ENCODE peak calls at places on chromosome 19, in eight cellular contexts. R is uterus; E is CD8-positive, alpha-beta T cell; O is AG10803; V is RWPE2; Y is left lung; M is pancreas; P is GM12865. S is an unnamed sample.

GRCh38 chr19:3670258-3670795 is 29.9 kb downstream of the PIP5K1C start:
- DNase-seq in R (peak), E (no peak), O (peak), V (no peak), Y (no peak), M (no peak), P (no peak), S (peak)

GRCh38 chr19:11091343-11092153 is 2.3 kb downstream of the LDLR start:
- DNase-seq in R (peak), E (peak), O (peak), V (peak), Y (peak), M (no peak), P (peak), S (peak)

GRCh38 chr19:53394522-53394973 is 401 bp upstream of the ZNF765 start:
- DNase-seq in R (peak), E (peak), O (peak), V (no peak), Y (peak), M (peak), P (peak), S (no peak)

GRCh38 chr19:2782357-2782935 is 627 bp downstream of the SGTA start:
- DNase-seq in R (no peak), E (no peak), O (no peak), V (no peak), Y (no peak), M (no peak), P (no peak), S (no peak)

GRCh38 chr19:13877303-13877702 is 369 bp downstream of the NANOS3 start:
- DNase-seq in R (no peak), E (no peak), O (no peak), V (no peak), Y (no peak), M (no peak), P (no peak), S (no peak)

GRCh38 chr19:23410155-23410554 is 14.9 kb upstream of the ZNF91 start:
- DNase-seq in R (no peak), E (no peak), O (no peak), V (no peak), Y (no peak), M (no peak), P (no peak), S (no peak)

GRCh38 chr19:46408611-46409039 is 4.7 kb downstream of the CCDC8 start:
- DNase-seq in R (peak), E (no peak), O (peak), V (no peak), Y (peak), M (no peak), P (no peak), S (peak)

GRCh38 chr19:39941615-39942507 is 7.4 kb upstream of the FCGBP start:
- DNase-seq in R (no peak), E (peak), O (no peak), V (no peak), Y (no peak), M (no peak), P (peak), S (peak)

GRCh38 chr19:45779231-45780145 is 2.8 kb downstream of the DMPK start:
- DNase-seq in R (peak), E (peak), O (peak), V (peak), Y (peak), M (peak), P (peak), S (peak)

GRCh38 chr19:55358943-55359908 is 3.8 kb downstream of the GARIN5B start:
- DNase-seq in R (no peak), E (no peak), O (no peak), V (peak), Y (no peak), M (no peak), P (no peak), S (no peak)

GRCh38 chr19:35266149-35266903 is 2.4 kb upstream of the USF2 start:
- DNase-seq in R (peak), E (no peak), O (no peak), V (peak), Y (peak), M (peak), P (no peak), S (no peak)
- H3K4me3 ChIP-seq in R (peak), E (peak), O (peak), V (peak), Y (no peak), M (peak), P (peak), S (peak)

GRCh38 chr19:1221904-1222255 is 15.9 kb downstream of the CBARP start:
- DNase-seq in R (no peak), E (no peak), O (no peak), V (no peak), Y (no peak), M (no peak), P (no peak), S (no peak)

GRCh38 chr19:1224047-1224825 is 13.6 kb downstream of the CBARP start:
- DNase-seq in R (no peak), E (no peak), O (no peak), V (no peak), Y (no peak), M (no peak), P (no peak), S (no peak)

GRCh38 chr19:1221141-1221903 is 15.7 kb downstream of the STK11 start:
- DNase-seq in R (peak), E (no peak), O (peak), V (no peak), Y (no peak), M (peak), P (no peak), S (peak)

GRCh38 chr19:1223018-1223855 is 14.6 kb downstream of the CBARP start:
- DNase-seq in R (no peak), E (peak), O (peak), V (no peak), Y (no peak), M (no peak), P (peak), S (peak)

GRCh38 chr19:1222394-1222793 is 15.4 kb downstream of the CBARP start:
- DNase-seq in R (no peak), E (no peak), O (no peak), V (no peak), Y (no peak), M (no peak), P (no peak), S (no peak)
- TF ChIP-seq CTCF in R (no peak), E (no peak), O (no peak), V (no peak), Y (no peak), M (no peak), P (peak), S (peak)

GRCh38 chr19:33310606-33311325 is 8.4 kb upstream of the CEBPA start:
- DNase-seq in R (no peak), E (no peak), O (no peak), V (no peak), Y (peak), M (peak), P (no peak), S (no peak)

GRCh38 chr19:33306853-33307792 is 4.8 kb upstream of the CEBPA start:
- DNase-seq in R (no peak), E (no peak), O (no peak), V (no peak), Y (no peak), M (no peak), P (no peak), S (no peak)

GRCh38 chr19:33309826-33310225 is 7.5 kb upstream of the CEBPA start:
- DNase-seq in R (no peak), E (no peak), O (no peak), V (no peak), Y (no peak), M (no peak), P (no peak), S (no peak)

GRCh38 chr19:33312065-33312464 is 9.7 kb upstream of the CEBPA start:
- DNase-seq in R (no peak), E (no peak), O (no peak), V (no peak), Y (no peak), M (no peak), P (no peak), S (no peak)

DNA sequence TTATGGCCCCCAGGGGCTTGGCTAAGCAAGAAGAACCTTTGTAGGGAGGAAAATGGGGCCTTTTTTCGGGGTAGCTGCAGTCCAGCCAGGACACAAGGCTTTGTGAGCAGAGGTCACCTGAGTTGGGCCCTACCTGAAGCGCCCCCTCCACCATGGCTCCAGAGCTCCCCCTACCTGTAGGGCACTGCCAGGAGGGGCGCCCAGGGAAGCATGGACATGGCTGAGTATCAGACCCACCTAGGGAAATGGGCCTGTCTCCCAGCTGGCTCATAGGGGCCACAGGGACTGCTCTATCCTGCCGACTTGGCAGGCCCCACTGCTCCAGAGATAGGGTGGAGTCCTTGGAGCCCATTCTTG is 9.0 kb upstream of the CEBPA start:
- DNase-seq in R (no peak), E (no peak), O (no peak), V (no peak), Y (no peak), M (peak), P (no peak), S (no peak)
- H3K4me3 ChIP-seq in R (no peak), E (no peak), O (no peak), V (no peak), Y (no peak), M (peak), P (no peak), S (no peak)

DNA sequence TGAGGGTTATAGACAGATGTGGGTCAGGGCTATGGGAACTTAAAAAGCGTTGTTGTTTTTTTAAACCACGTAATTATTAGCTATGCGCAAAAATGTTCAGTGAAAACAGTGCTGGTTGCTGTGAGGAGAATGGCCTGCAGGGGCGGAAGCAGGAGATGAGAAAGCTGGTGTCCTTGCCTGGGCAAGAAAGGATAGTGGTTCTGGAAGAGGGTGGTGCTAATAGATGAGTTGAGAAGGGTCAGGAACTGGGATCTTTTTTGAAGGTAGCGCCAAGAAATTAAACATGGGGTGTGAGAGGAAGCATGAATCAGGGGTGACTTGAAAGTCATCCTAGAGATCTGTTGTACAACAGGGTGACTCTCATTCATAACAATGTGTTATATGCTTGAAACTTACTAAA is 4.8 kb upstream of the SMG9 start:
- DNase-seq in R (no peak), E (no peak), O (peak), V (peak), Y (no peak), M (no peak), P (peak), S (peak)
- TF ChIP-seq CTCF in R (no peak), E (no peak), O (peak), V (peak), Y (no peak), M (no peak), P (peak), S (peak)

GRCh38 chr19:1274852-1275259 is 474 bp upstream of the FAM174C start:
- DNase-seq in R (no peak), E (no peak), O (no peak), V (no peak), Y (no peak), M (no peak), P (no peak), S (no peak)
- H3K4me3 ChIP-seq in R (peak), E (peak), O (peak), V (peak), Y (peak), M (peak), P (peak), S (peak)

S was measured in astrocyte of the spinal cord.